ENCODE peak calls at places on chromosome 1, in five cellular contexts. N is CD8-positive, alpha-beta memory T cell; R is stimulated activated CD4-positive, alpha-beta T cell treated with anti-CD3 and anti-CD28 coated beads, Interleukin-2, amount 100 ng/mL, for 48 hours; X is M059J; E is psoas muscle. P is an unnamed sample.

GRCh38 chr1:119542492-119542946 is 35.5 kb downstream of the HSD3B1 start:
- DNase-seq in X (no peak), N (no peak), E (no peak), R (no peak), P (no peak)

GRCh38 chr1:15056515-15057285 is 96.8 kb upstream of the TMEM51 start:
- DNase-seq in X (peak), R (no peak), N (no peak), E (no peak), P (no peak)

GRCh38 chr1:151867785-151868403 is 14.4 kb upstream of the THEM5 start:
- DNase-seq in X (peak), N (no peak), R (no peak), E (no peak), P (no peak)

GRCh38 chr1:158014702-158015320 is 21.4 kb downstream of the KIRREL1 start:
- DNase-seq in X (no peak), R (no peak), E (no peak), N (no peak), P (no peak)

GRCh38 chr1:230735447-230735846 is 11.7 kb upstream of the CAPN9 start:
- DNase-seq in E (no peak), N (no peak), X (no peak), R (no peak), P (no peak)

GRCh38 chr1:184222561-184223157 is 164.2 kb upstream of the C1orf21 start:
- DNase-seq in E (peak), X (peak), N (peak), R (peak), P (peak)

GRCh38 chr1:206784471-206784903 is 12.2 kb upstream of the IL10 start:
- DNase-seq in X (no peak), R (peak), E (no peak), N (peak), P (no peak)

GRCh38 chr1:1915911-1916835 is 1.1 kb downstream of the CALML6 start:
- DNase-seq in N (no peak), E (peak), X (no peak), R (no peak), P (no peak)

GRCh38 chr1:103460496-103460895 is 65.0 kb upstream of the RNPC3 start:
- DNase-seq in N (no peak), E (no peak), X (no peak), R (no peak), P (no peak)

GRCh38 chr1:176717052-176717754 is 254.2 kb downstream of the PAPPA2 start:
- DNase-seq in E (no peak), N (no peak), X (no peak), R (no peak), P (no peak)

GRCh38 chr1:41454406-41454805 is 30.1 kb downstream of the EDN2 start:
- DNase-seq in E (no peak), X (peak), R (no peak), N (no peak), P (no peak)

GRCh38 chr1:87452648-87453047 is 124.0 kb downstream of the LMO4 start:
- DNase-seq in E (no peak), R (no peak), N (no peak), X (no peak), P (no peak)

GRCh38 chr1:175218786-175219447 is 26.3 kb upstream of the KIAA0040 start:
- DNase-seq in R (no peak), N (no peak), E (no peak), X (no peak), P (no peak)

P was measured in naive B cell.